ENCODE peak calls at places on chromosomes 13 and 19, in nine cellular contexts. I is cardiac muscle cell; G is activated gamma-delta T cell treated with anti-CD3 and anti-CD28 coated beads, Interleukin-2, amount 50 U/mL, for 16 hours; Y is CD8-positive, alpha-beta memory T cell; U is T-helper 2 cell treated with Interferon-gamma antibody and Interleukin-4, amounts not matched to agents 5 μg/mL and 100 μg/mL, for 36 hours; R is amygdala; L is ascending aorta; V is MM.1S; N is fibroblast of mammary gland. W is an unnamed sample.

GRCh38 chr13:42780044-42780443 is 1.3 kb upstream of the FAM216B start:
- DNase-seq in V (no peak), G (no peak), L (no peak), R (no peak), N (no peak), U (no peak), Y (no peak), I (no peak), W (no peak)

GRCh38 chr13:101916108-101916757 is 463.8 kb downstream of the ITGBL1 start:
- DNase-seq in G (no peak), V (no peak), I (peak), N (peak), U (no peak), R (no peak), L (no peak), Y (no peak), W (peak)

GRCh38 chr19:6238643-6239281 is 41.0 kb downstream of the MLLT1 start:
- DNase-seq in L (no peak), R (peak), V (no peak), Y (no peak), U (no peak), I (no peak), N (peak), G (no peak), W (peak)

GRCh38 chr13:111862836-111863815 is 203.8 kb upstream of the SOX1 start:
- DNase-seq in V (no peak), R (no peak), N (no peak), U (no peak), G (no peak), I (no peak), Y (no peak), L (no peak), W (no peak)

GRCh38 chr13:51625555-51626345 is 41.5 kb downstream of the WDFY2 start:
- DNase-seq in I (no peak), Y (no peak), N (no peak), L (no peak), U (no peak), G (no peak), V (no peak), R (no peak), W (peak)

GRCh38 chr19:49665301-49666119 is at the start of the genes BCL2L12 and IRF3:
- DNase-seq in L (peak), Y (peak), V (peak), N (peak), U (peak), G (peak), I (peak), R (peak), W (peak)

GRCh38 chr13:19239114-19239860 is 57.7 kb upstream of the TUBA3C start:
- DNase-seq in U (no peak), N (no peak), G (no peak), R (no peak), Y (no peak), V (no peak), I (no peak), L (no peak), W (no peak)

GRCh38 chr13:41515491-41516139 is 58.3 kb downstream of the RGCC start:
- DNase-seq in L (no peak), I (no peak), N (no peak), R (no peak), V (no peak), U (no peak), G (no peak), Y (no peak), W (no peak)

GRCh38 chr13:23741879-23742510 is 147.2 kb downstream of the MIPEP start:
- DNase-seq in G (no peak), V (no peak), R (no peak), U (no peak), I (no peak), Y (no peak), N (peak), L (no peak), W (no peak)

GRCh38 chr13:30792257-30793000 is 57.1 kb downstream of the ALOX5AP start:
- DNase-seq in Y (no peak), U (no peak), I (no peak), G (no peak), V (no peak), L (peak), R (peak), N (peak), W (peak)

GRCh38 chr13:54301085-54301484 is 1272.5 kb downstream of the OLFM4 start:
- DNase-seq in U (no peak), Y (no peak), G (no peak), R (no peak), V (no peak), I (no peak), N (no peak), L (no peak), W (no peak)

GRCh38 chr13:105969761-105970160 is 565.7 kb downstream of the EFNB2 start:
- DNase-seq in I (no peak), V (no peak), Y (no peak), N (no peak), G (no peak), U (no peak), L (no peak), R (no peak), W (no peak)

GRCh38 chr19:40147693-40148347 is 43.4 kb upstream of the MAP3K10 start:
- DNase-seq in Y (no peak), L (no peak), I (no peak), R (no peak), G (no peak), U (no peak), V (peak), N (peak), W (no peak)

GRCh38 chr13:110424596-110425443 is 117.7 kb downstream of the COL4A2 start:
- DNase-seq in L (no peak), V (no peak), N (no peak), Y (no peak), U (no peak), G (no peak), I (no peak), R (no peak), W (no peak)

GRCh38 chr13:23671367-23671766 is 101.2 kb downstream of the TNFRSF19 start:
- DNase-seq in I (no peak), R (no peak), U (no peak), G (no peak), V (no peak), Y (no peak), N (peak), L (no peak), W (no peak)

GRCh38 chr13:95438297-95438696 is 114.2 kb upstream of the CLDN10 start:
- DNase-seq in I (no peak), V (no peak), G (no peak), L (no peak), U (no peak), Y (no peak), R (no peak), N (no peak), W (no peak)

GRCh38 chr19:36136975-36137686 is 2.7 kb upstream of the CAPNS1 start:
- DNase-seq in V (peak), G (no peak), I (no peak), L (peak), U (no peak), Y (no peak), R (no peak), N (peak), W (no peak)

GRCh38 chr13:48728226-48728625 is 74.5 kb downstream of the CYSLTR2 start:
- DNase-seq in I (no peak), G (no peak), V (no peak), R (no peak), N (no peak), L (no peak), U (no peak), Y (no peak), W (no peak)

GRCh38 chr13:59112375-59112774 is 1051.4 kb downstream of the DIAPH3 start:
- DNase-seq in R (peak), I (no peak), V (no peak), U (no peak), Y (no peak), N (peak), L (no peak), G (no peak), W (no peak)

GRCh38 chr19:29676586-29676985 is 11.3 kb downstream of the PLEKHF1 start:
- DNase-seq in R (no peak), V (no peak), U (no peak), N (no peak), L (no peak), G (no peak), Y (no peak), I (no peak), W (peak)

GRCh38 chr19:15154002-15154612 is 46.7 kb downstream of the NOTCH3 start:
- DNase-seq in R (no peak), I (peak), U (no peak), N (peak), V (peak), Y (no peak), L (no peak), G (no peak), W (peak)

GRCh38 chr19:21607453-21607852 is 102.1 kb downstream of the ZNF429 start:
- DNase-seq in V (no peak), U (no peak), G (no peak), I (no peak), Y (no peak), R (no peak), N (no peak), L (no peak), W (no peak)

GRCh38 chr19:6047741-6048231 is 62.5 kb downstream of the RFX2 start:
- DNase-seq in V (peak), R (no peak), Y (no peak), I (peak), N (peak), G (no peak), L (no peak), U (no peak), W (peak)

GRCh38 chr13:80921556-80921955 is 580.6 kb upstream of the SPRY2 start:
- DNase-seq in U (no peak), R (no peak), G (no peak), L (no peak), I (no peak), V (no peak), Y (no peak), N (peak), W (no peak)

GRCh38 chr13:95298971-95299627 is 2.2 kb downstream of the ABCC4 start:
- DNase-seq in Y (no peak), L (no peak), R (no peak), V (no peak), N (peak), I (no peak), U (peak), G (no peak), W (no peak)